ENCODE peak calls at places on chromosomes 7 and 10, in seven cellular contexts. N is AG08395; C is amniotic stem cell; M is activated effector memory CD4-positive, alpha-beta T cell treated with anti-CD3 and anti-CD28 coated beads, Interleukin-2, amount 50 U/mL, for 16 hours; D is stimulated activated CD4-positive, alpha-beta T cell treated with anti-CD3 and anti-CD28 coated beads, Interleukin-15, amount 100 ng/mL, for 1 hour; L is hippocampal formation; X is ovary. F is an unnamed sample.

GRCh38 chr10:2106641-2107040 is 369.3 kb upstream of the ADARB2 start:
- DNase-seq in L (no peak), C (no peak), D (no peak), N (no peak), M (no peak), X (no peak), F (no peak)

GRCh38 chr10:119227825-119228224 is 20.5 kb downstream of the GRK5 start:
- DNase-seq in C (no peak), L (no peak), M (no peak), N (no peak), X (no peak), D (no peak), F (no peak)

GRCh38 chr7:11775401-11775800 is 56.6 kb downstream of the THSD7A start:
- DNase-seq in C (no peak), N (no peak), X (no peak), M (no peak), L (no peak), D (no peak), F (no peak)

GRCh38 chr7:79332091-79332490 is 121.4 kb downstream of the MAGI2 start:
- DNase-seq in X (no peak), M (no peak), L (no peak), D (no peak), N (no peak), C (no peak), F (no peak)

GRCh38 chr7:151113344-151114150 is 27.3 kb downstream of the AGAP3 start:
- DNase-seq in L (no peak), C (peak; percentile 61), X (no peak), D (no peak), N (peak; percentile 51), M (no peak), F (no peak)

GRCh38 chr7:89012016-89012415 is 216.5 kb upstream of the TEX47 start:
- DNase-seq in N (no peak), C (no peak), D (no peak), L (no peak), X (no peak), M (no peak), F (no peak)

GRCh38 chr10:32419615-32420014 is 26.3 kb upstream of the CCDC7 start:
- DNase-seq in L (no peak), N (no peak), X (no peak), M (no peak), D (no peak), C (no peak), F (no peak)

GRCh38 chr10:60629332-60629731 is 148.9 kb upstream of the CDK1 start:
- DNase-seq in L (no peak), M (no peak), X (no peak), C (no peak), D (no peak), N (no peak), F (no peak)

GRCh38 chr10:53403688-53404087 is 631.1 kb upstream of the MBL2 start:
- DNase-seq in X (no peak), C (no peak), N (no peak), L (peak; percentile 1), M (no peak), D (no peak), F (no peak)

GRCh38 chr7:79506481-79506880 is 53.0 kb upstream of the MAGI2 start:
- DNase-seq in N (peak; percentile 39), M (no peak), D (no peak), X (no peak), L (no peak), C (no peak), F (no peak)

GRCh38 chr7:29040570-29040906 is 82.4 kb upstream of the TRIL start:
- DNase-seq in X (no peak), C (no peak), N (no peak), L (no peak), M (no peak), D (no peak), F (no peak)

GRCh38 chr10:59175538-59176240 is 754 bp upstream of the PHYHIPL start:
- DNase-seq in C (no peak), X (no peak), D (no peak), M (no peak), N (no peak), L (peak; percentile 65), F (peak; percentile 8)

GRCh38 chr10:95820363-95820762 is 64.4 kb downstream of the ENTPD1 start:
- DNase-seq in D (no peak), N (no peak), L (no peak), X (no peak), C (no peak), M (no peak), F (no peak)

GRCh38 chr7:155207335-155208002 is 90.2 kb upstream of the INSIG1 start:
- DNase-seq in L (no peak), M (peak; percentile 57), X (no peak), C (no peak), D (no peak), N (no peak), F (no peak)

GRCh38 chr7:73844848-73845460 is 2.6 kb upstream of the METTL27 start:
- DNase-seq in N (peak; percentile 56), X (no peak), M (no peak), L (no peak), D (no peak), C (peak; percentile 49), F (no peak)

GRCh38 chr10:114389429-114389828 is 14.9 kb downstream of the AFAP1L2 start:
- DNase-seq in L (no peak), M (no peak), N (no peak), X (peak; percentile 63), C (no peak), D (no peak), F (no peak)

GRCh38 chr7:143013897-143014296 is 13.0 kb downstream of the OR9A2 start:
- DNase-seq in N (peak; percentile 63), C (peak; percentile 89), L (no peak), M (no peak), D (no peak), X (no peak), F (no peak)

GRCh38 chr7:99196536-99197288 is 11.2 kb downstream of the KPNA7 start:
- DNase-seq in N (peak; percentile 11), L (no peak), C (no peak), M (no peak), X (no peak), D (no peak), F (no peak)

GRCh38 chr7:13016633-13017324 is 329.3 kb downstream of the ARL4A start:
- DNase-seq in C (no peak), X (no peak), D (no peak), L (no peak), M (no peak), N (peak; percentile 14), F (no peak)

GRCh38 chr10:101062231-101063161 is 707 bp downstream of the KAZALD1 start:
- DNase-seq in N (peak; percentile 47), M (peak; percentile 85), X (peak; percentile 47), L (no peak), D (peak; percentile 45), C (no peak), F (peak; percentile 53)

GRCh38 chr7:11570922-11571550 is 261.0 kb downstream of the THSD7A start:
- DNase-seq in C (no peak), X (no peak), D (no peak), M (no peak), L (no peak), N (no peak), F (no peak)

GRCh38 chr10:121804460-121804859 is 123.4 kb downstream of the ATE1 start:
- DNase-seq in D (no peak), L (no peak), N (peak; percentile 84), M (no peak), C (no peak), X (no peak), F (no peak)

GRCh38 chr10:61662794-61663259 is at the start of gene CABCOCO1:
- DNase-seq in X (peak; percentile 55), N (peak; percentile 79), L (peak; percentile 80), D (no peak), C (no peak), M (no peak), F (peak; percentile 69)

GRCh38 chr7:131265227-131265626 is 62.4 kb upstream of the MKLN1 start:
- DNase-seq in N (no peak), X (no peak), M (no peak), C (no peak), L (no peak), D (no peak), F (no peak)

GRCh38 chr10:91409069-91409868 is 875 bp upstream of the HECTD2 start:
- DNase-seq in N (peak; percentile 86), D (peak; percentile 14), X (peak; percentile 87), C (peak; percentile 20), L (peak; percentile 74), M (peak; percentile 74), F (peak; percentile 74)

GRCh38 chr10:1190052-1190395 is 133.8 kb downstream of the WDR37 start:
- DNase-seq in N (no peak), C (no peak), X (no peak), L (no peak), M (peak; percentile 25), D (no peak), F (no peak)

GRCh38 chr10:58637372-58637771 is 124.7 kb downstream of the BICC1 start:
- DNase-seq in N (peak; percentile 72), X (no peak), M (no peak), L (no peak), D (no peak), C (no peak), F (no peak)

GRCh38 chr10:31749981-31750850 is 178.4 kb downstream of the ARHGAP12 start:
- DNase-seq in N (peak; percentile 34), M (no peak), D (no peak), L (peak; percentile 60), X (peak; percentile 69), C (no peak), F (no peak)

GRCh38 chr7:414681-415560 is 104.7 kb downstream of the PDGFA start:
- DNase-seq in N (no peak), L (no peak), C (no peak), M (no peak), X (peak; percentile 12), D (no peak), F (no peak)

F was measured in mesothelial cell of epicardium.